ENCODE peak calls at places on chromosomes 6 and 20, in five cellular contexts. Z is SK-N-SH, H is psoas muscle, I is ovary, T is uterus. E is an unnamed sample.

GRCh38 chr6:29745386-29745785 is 22.2 kb downstream of the HLA-F start:
- DNase-seq in Z (no peak), I (no peak), H (no peak), T (no peak), E (no peak)

GRCh38 chr20:25273046-25273445 is 25.2 kb downstream of the PYGB start:
- DNase-seq in I (peak; percentile 9), Z (no peak), T (peak; percentile 7), H (peak; percentile 10), E (no peak)

GRCh38 chr6:134447883-134448387 is 130.0 kb upstream of the SGK1 start:
- DNase-seq in Z (no peak), I (no peak), H (no peak), T (no peak), E (no peak)

GRCh38 chr6:137866200-137866913 is 702 bp upstream of the TNFAIP3 start:
- DNase-seq in I (peak; percentile 69), Z (no peak), H (peak; percentile 61), T (no peak), E (no peak)

GRCh38 chr20:12265662-12266061 is 348.0 kb downstream of the BTBD3 start:
- DNase-seq in H (no peak), I (no peak), T (no peak), Z (no peak), E (no peak)

GRCh38 chr20:9928281-9928737 is 89.4 kb upstream of the PAK5 start:
- DNase-seq in T (no peak), Z (no peak), H (no peak), I (no peak), E (no peak)

GRCh38 chr6:38208028-38208427 is 388.5 kb downstream of the ZFAND3 start:
- DNase-seq in Z (no peak), I (no peak), H (no peak), T (no peak), E (no peak)

GRCh38 chr6:16318538-16318937 is 80.2 kb downstream of the GMPR start:
- DNase-seq in Z (no peak), T (no peak), I (no peak), H (peak; percentile 34), E (no peak)

GRCh38 chr6:147738516-147739187 is 230.2 kb downstream of the SAMD5 start:
- DNase-seq in H (no peak), T (peak; percentile 48), Z (no peak), I (no peak), E (no peak)

GRCh38 chr6:128097019-128097418 is 196.2 kb upstream of the THEMIS start:
- DNase-seq in H (no peak), T (no peak), Z (no peak), I (no peak), E (no peak)

GRCh38 chr6:50850223-50850751 is 31.6 kb downstream of the TFAP2B start:
- DNase-seq in H (no peak), Z (peak; percentile 93), T (no peak), I (no peak), E (no peak)

GRCh38 chr6:29376003-29376402 is 912 bp upstream of the OR12D3 start:
- DNase-seq in H (no peak), T (no peak), Z (no peak), I (no peak), E (no peak)

GRCh38 chr6:13615802-13616140 is 636 bp downstream of the NOL7 start:
- DNase-seq in H (peak; percentile 59), T (peak; percentile 36), I (peak; percentile 37), Z (peak; percentile 54), E (no peak)

GRCh38 chr20:32112862-32113261 is 3.3 kb downstream of the TM9SF4 start:
- DNase-seq in Z (no peak), H (peak; percentile 35), I (no peak), T (no peak), E (no peak)

GRCh38 chr6:108164815-108165706 is 761 bp upstream of the NR2E1 start:
- DNase-seq in I (no peak), Z (peak; percentile 68), H (no peak), T (no peak), E (no peak)

GRCh38 chr20:23566199-23566932 is 1.9 kb downstream of the CST9L start:
- DNase-seq in H (no peak), T (no peak), Z (no peak), I (no peak), E (no peak)

GRCh38 chr20:19935842-19936241 is 81.3 kb upstream of the NAA20 start:
- DNase-seq in H (no peak), T (no peak), Z (no peak), I (no peak), E (no peak)

GRCh38 chr6:136723780-136724179 is 68.5 kb downstream of the MAP3K5 start:
- DNase-seq in T (no peak), H (no peak), Z (no peak), I (no peak), E (no peak)

GRCh38 chr20:50462093-50462685 is 48.0 kb upstream of the PTPN1 start:
- DNase-seq in H (no peak), T (no peak), I (no peak), Z (no peak), E (no peak)
- H3K27me3 ChIP-seq in H (no peaks in the 10 kb centered on the region), T (no peaks in the 10 kb centered on the region), I (no peaks in the 10 kb centered on the region), Z (no peaks in the 10 kb centered on the region), E (no peaks in the 10 kb centered on the region)

DNA sequence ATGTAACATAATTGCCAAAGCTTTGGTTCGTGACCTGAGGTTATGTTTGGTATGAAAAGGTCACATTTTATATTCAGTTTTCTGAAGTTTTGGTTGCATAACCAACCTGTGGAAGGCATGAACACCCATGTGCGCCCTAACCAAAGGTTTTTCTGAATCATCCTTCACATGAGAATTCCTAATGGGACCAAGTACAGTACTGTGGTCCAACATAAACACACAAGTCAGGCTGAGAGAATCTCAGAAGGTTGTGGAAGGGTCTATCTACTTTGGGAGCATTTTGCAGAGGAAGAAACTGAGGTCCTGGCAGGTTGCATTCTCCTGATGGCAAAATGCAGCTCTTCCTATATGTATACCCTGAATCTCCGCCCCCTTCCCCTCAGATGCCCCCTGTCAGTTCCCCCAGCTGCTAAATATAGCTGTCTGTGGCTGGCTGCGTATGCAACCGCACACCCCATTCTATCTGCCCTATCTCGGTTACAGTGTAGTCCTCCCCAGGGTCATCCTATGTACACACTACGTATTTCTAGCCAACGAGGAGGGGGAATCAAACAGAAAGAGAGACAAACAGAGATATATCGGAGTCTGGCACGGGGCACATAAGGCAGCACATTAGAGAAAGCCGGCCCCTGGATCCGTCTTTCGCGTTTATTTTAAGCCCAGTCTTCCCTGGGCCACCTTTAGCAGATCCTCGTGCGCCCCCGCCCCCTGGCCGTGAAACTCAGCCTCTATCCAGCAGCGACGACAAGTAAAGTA is 547 bp upstream of the ESR1 start:
- DNase-seq in H (no peak), I (no peak), T (peak; percentile 18), Z (peak; percentile 8), E (no peak)
- H3K4me3 ChIP-seq in H (peak overlapping the region; percentile 79), I (peak overlapping the region; percentile 61), T (peak overlapping the region; percentile 59), Z (no peak overlapping the region), E (peak overlapping the region; percentile 51)

DNA sequence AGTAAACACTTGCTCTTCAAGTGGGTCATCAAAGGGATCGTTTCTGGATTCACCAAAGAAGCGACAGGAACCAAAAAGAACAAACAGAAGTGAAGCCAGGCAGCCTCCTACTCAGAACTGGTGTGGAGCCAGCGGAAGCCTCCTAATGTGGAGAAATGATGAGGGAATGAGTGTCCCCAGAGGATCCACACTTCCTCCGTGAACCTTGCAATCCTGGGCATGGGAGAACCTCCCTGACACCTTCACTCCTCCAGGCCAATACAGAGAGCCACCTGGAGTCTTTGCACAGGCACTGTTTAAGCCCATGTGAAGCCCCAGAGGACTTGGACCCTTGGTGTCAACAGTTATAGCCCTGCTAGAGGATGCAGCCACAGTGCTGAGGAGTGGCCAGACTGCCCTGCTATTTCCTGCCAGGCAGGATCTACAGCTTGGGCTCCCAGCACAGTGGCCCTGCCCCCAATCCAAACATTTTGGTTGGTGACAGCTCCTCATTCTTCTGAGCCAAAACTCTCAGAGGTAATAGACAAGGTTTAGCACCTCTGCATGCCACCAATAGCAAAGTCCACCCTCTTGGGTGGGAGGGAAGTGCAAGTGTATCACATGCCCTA is 23.2 kb upstream of the SERINC1 start:
- DNase-seq in H (no peak), Z (no peak), T (no peak), I (no peak), E (no peak)
- H3K9me3 ChIP-seq in H (peaks cover 10% of the 10 kb centered on the region), Z (no peaks in the 10 kb centered on the region), T (no peaks in the 10 kb centered on the region), I (no peaks in the 10 kb centered on the region), E (no peaks in the 10 kb centered on the region)

GRCh38 chr6:90289902-90290301 is 6.7 kb downstream of the BACH2 start:
- DNase-seq in I (no peak), H (no peak), Z (no peak), T (no peak), E (no peak)
- H3K27me3 ChIP-seq in I (no peaks in the 10 kb centered on the region), H (no peaks in the 10 kb centered on the region), Z (peaks cover 6% of the 10 kb centered on the region), T (no peaks in the 10 kb centered on the region), E (peaks cover 10% of the 10 kb centered on the region)

GRCh38 chr6:8527818-8528217 is 92.5 kb upstream of the SLC35B3 start:
- DNase-seq in H (no peak), Z (no peak), I (no peak), T (no peak), E (no peak)

GRCh38 chr6:8535505-8535904 is 100.2 kb upstream of the SLC35B3 start:
- DNase-seq in I (no peak), Z (no peak), T (no peak), H (no peak), E (no peak)

GRCh38 chr6:8526619-8527018 is 91.3 kb upstream of the SLC35B3 start:
- DNase-seq in I (no peak), H (no peak), Z (no peak), T (no peak), E (no peak)

GRCh38 chr6:8529250-8529649 is 93.9 kb upstream of the SLC35B3 start:
- DNase-seq in T (no peak), I (no peak), H (no peak), Z (no peak), E (no peak)

DNA sequence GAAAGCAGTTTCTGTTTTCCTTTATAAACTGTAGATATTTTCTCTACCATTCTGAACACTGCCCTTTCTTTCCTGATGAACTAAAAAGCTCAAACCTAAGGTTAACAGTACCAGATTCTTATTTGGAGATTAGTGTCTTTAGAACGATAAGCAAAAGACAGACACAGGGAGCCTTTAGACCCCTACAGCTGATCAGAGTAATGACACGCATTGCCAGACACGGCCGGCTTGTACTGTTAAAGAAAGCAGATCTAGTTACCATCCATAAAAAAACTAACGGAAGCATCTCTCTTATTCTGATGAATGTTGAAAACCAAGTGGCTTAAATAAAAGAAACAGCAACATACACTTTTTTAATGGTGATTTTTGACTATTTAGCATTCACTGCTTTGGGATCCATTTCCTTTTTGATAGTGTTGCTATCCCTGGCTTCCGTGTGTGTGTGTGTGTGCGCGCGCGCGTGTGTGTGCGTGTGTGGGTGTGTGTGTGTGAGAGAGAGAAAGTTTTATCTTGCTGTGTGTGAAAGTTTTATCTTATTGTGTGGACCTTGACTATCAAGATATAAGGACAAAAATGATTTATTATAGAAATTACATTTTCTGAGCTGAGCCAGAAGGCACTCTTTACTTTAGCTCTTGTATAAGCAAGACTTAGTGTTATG is 95.6 kb upstream of the SLC35B3 start:
- DNase-seq in H (no peak), T (no peak), Z (peak; percentile 32), I (no peak), E (no peak)
- H3K4me3 ChIP-seq in H (peak overlapping the region; percentile 37), T (no peak overlapping the region), Z (no peak overlapping the region), I (no peak overlapping the region), E (no peak overlapping the region)

GRCh38 chr20:29326376-29327070 is 1930.9 kb upstream of the DEFB115 start:
- DNase-seq in I (no peak), Z (no peak), H (no peak), T (no peak), E (no peak)

GRCh38 chr20:29319725-29320124 is 1937.7 kb upstream of the DEFB115 start:
- DNase-seq in H (no peak), T (no peak), I (no peak), Z (no peak), E (no peak)

GRCh38 chr20:29325304-29325640 is 1932.2 kb upstream of the DEFB115 start:
- DNase-seq in T (no peak), Z (no peak), H (no peak), I (no peak), E (no peak)
- H3K9me3 ChIP-seq in T (no peaks in the 10 kb centered on the region), Z (no peaks in the 10 kb centered on the region), H (no peaks in the 10 kb centered on the region), I (no peaks in the 10 kb centered on the region), E (no peaks in the 10 kb centered on the region)